ENCODE peak calls at places on chromosomes 13 and 19, in four cellular contexts. V, W, M and S are unnamed samples.

GRCh38 chr13:112154301-112155060 is 87.5 kb downstream of the SOX1 start:
- DNase-seq in M (no peak), W (no peak), V (no peak), S (no peak)

GRCh38 chr19:33374406-33374703 is 846 bp downstream of the CEBPG start:
- DNase-seq in W (no peak), M (no peak), V (no peak), S (no peak)

GRCh38 chr19:30665449-30665848 is 293.3 kb downstream of the ZNF536 start:
- DNase-seq in W (no peak), M (no peak), V (no peak), S (no peak)

GRCh38 chr13:68748038-68748437 is 1359.6 kb upstream of the ATXN8OS start:
- DNase-seq in V (no peak), M (no peak), W (no peak), S (no peak)

GRCh38 chr19:51417107-51417806 is at the start of gene SIGLEC10:
- DNase-seq in W (peak; percentile 31), V (no peak), M (no peak), S (no peak)

GRCh38 chr19:7377196-7377595 is 28.5 kb downstream of the ARHGEF18 start:
- DNase-seq in V (no peak), W (no peak), M (no peak), S (no peak)

GRCh38 chr19:9126900-9127405 is at the start of gene OR7G3:
- DNase-seq in V (no peak), M (no peak), W (no peak), S (no peak)

GRCh38 chr19:19627716-19628498 is at the start of gene LPAR2:
- DNase-seq in V (no peak), W (peak; percentile 76), M (no peak), S (no peak)

GRCh38 chr19:47819841-47820244 is 1.9 kb upstream of the CRX start:
- DNase-seq in V (no peak), W (no peak), M (no peak), S (no peak)

GRCh38 chr13:34412817-34413365 is 529.2 kb upstream of the NBEA start:
- DNase-seq in V (no peak), W (no peak), M (no peak), S (no peak)

GRCh38 chr13:101757446-101758039 is 305.1 kb downstream of the ITGBL1 start:
- DNase-seq in W (no peak), M (no peak), V (no peak), S (no peak)

GRCh38 chr13:113836917-113837553 is 26.8 kb downstream of the GAS6 start:
- DNase-seq in W (no peak), M (no peak), V (no peak), S (no peak)

GRCh38 chr19:39032164-39032918 is at the start of gene FBXO27:
- DNase-seq in M (no peak), W (peak; percentile 87), V (peak; percentile 52), S (no peak)

GRCh38 chr19:5967994-5968430 is 9.9 kb downstream of the RANBP3 start:
- DNase-seq in V (peak; percentile 78), M (peak; percentile 17), W (peak; percentile 77), S (peak; percentile 64)

GRCh38 chr19:39941615-39942507 is 7.4 kb upstream of the FCGBP start:
- DNase-seq in M (peak; percentile 82), V (no peak), W (no peak), S (no peak)

GRCh38 chr13:33180009-33180804 is 105.3 kb downstream of the STARD13 start:
- DNase-seq in V (no peak), M (no peak), W (no peak), S (peak; percentile 20)

GRCh38 chr19:52369463-52370340 is at the start of gene ZNF880:
- DNase-seq in V (peak; percentile 22), W (peak; percentile 93), M (peak; percentile 38), S (no peak)

GRCh38 chr19:37778613-37779138 is 710 bp downstream of the ZNF573 start:
- DNase-seq in M (no peak), W (no peak), V (peak; percentile 19), S (peak; percentile 18)

GRCh38 chr19:38736413-38737280 is 7.6 kb downstream of the CAPN12 start:
- DNase-seq in W (peak; percentile 93), V (peak; percentile 97), M (peak; percentile 17), S (no peak)

GRCh38 chr13:27851481-27851880 is 59.2 kb downstream of the GSX1 start:
- DNase-seq in M (no peak), W (no peak), V (no peak), S (no peak)

GRCh38 chr19:28999733-29000433 is 213.1 kb downstream of the UQCRFS1 start:
- DNase-seq in V (no peak), M (no peak), W (no peak), S (no peak)

GRCh38 chr13:27599845-27600553 is 20.3 kb downstream of the LNX2 start:
- DNase-seq in V (peak; percentile 20), M (no peak), W (no peak), S (peak; percentile 67)

GRCh38 chr19:5903502-5904301 is at the start of gene NDUFA11:
- DNase-seq in M (no peak), V (peak; percentile 94), W (peak; percentile 98), S (peak; percentile 88)

GRCh38 chr19:3899531-3900294 is 19.2 kb downstream of the ATCAY start:
- DNase-seq in M (no peak), W (no peak), V (no peak), S (no peak)

GRCh38 chr19:28706693-28707092 is 506.3 kb downstream of the UQCRFS1 start:
- DNase-seq in W (no peak), M (no peak), V (no peak), S (no peak)

GRCh38 chr13:96052655-96053002 is 572 bp downstream of the UGGT2 start:
- DNase-seq in V (peak; percentile 40), M (peak; percentile 28), W (no peak), S (peak; percentile 52)

GRCh38 chr13:67619987-67620386 is 389.9 kb upstream of the PCDH9 start:
- DNase-seq in W (no peak), V (no peak), M (no peak), S (no peak)

GRCh38 chr13:40315416-40316064 is 350.9 kb downstream of the FOXO1 start:
- DNase-seq in W (no peak), M (no peak), V (no peak), S (no peak)

GRCh38 chr13:52903320-52903719 is 54.9 kb upstream of the PCDH8 start:
- DNase-seq in W (no peak), V (no peak), M (peak; percentile 23), S (no peak)

GRCh38 chr19:7349961-7350711 is 1.4 kb downstream of the ARHGEF18 start:
- DNase-seq in M (no peak), V (no peak), W (no peak), S (no peak)

GRCh38 chr19:17475541-17476115 is 5.3 kb downstream of the SLC27A1 start:
- DNase-seq in M (no peak), V (no peak), W (no peak), S (peak; percentile 93)

GRCh38 chr19:737591-738093 is 13.3 kb upstream of the MISP start:
- DNase-seq in V (peak; percentile 82), M (no peak), W (peak; percentile 87), S (peak; percentile 41)

GRCh38 chr19:33804021-33804799 is 7.5 kb downstream of the KCTD15 start:
- DNase-seq in W (no peak), V (no peak), M (no peak), S (peak; percentile 94)

GRCh38 chr13:113724780-113725315 is 34.2 kb upstream of the TMEM255B start:
- DNase-seq in V (peak; percentile 65), M (peak; percentile 12), W (peak; percentile 76), S (peak; percentile 53)

GRCh38 chr13:37526710-37527446 is 71.7 kb downstream of the POSTN start:
- DNase-seq in W (no peak), V (no peak), M (no peak), S (no peak)

GRCh38 chr19:32418155-32418554 is 12.6 kb downstream of the DPY19L3 start:
- DNase-seq in W (no peak), M (no peak), V (no peak), S (no peak)

GRCh38 chr13:50893211-50893852 is 16.3 kb upstream of the RNASEH2B start:
- DNase-seq in M (no peak), W (no peak), V (no peak), S (no peak)

GRCh38 chr13:41408061-41408460 is 49.3 kb upstream of the RGCC start:
- DNase-seq in W (no peak), V (no peak), M (no peak), S (no peak)

GRCh38 chr19:17469371-17470203 is 737 bp upstream of the SLC27A1 start:
- DNase-seq in M (peak; percentile 86), W (peak; percentile 97), V (peak; percentile 95), S (peak; percentile 87)

GRCh38 chr13:100029930-100030329 is 48.3 kb downstream of the ZIC2 start:
- DNase-seq in V (no peak), W (no peak), M (no peak), S (no peak)

GRCh38 chr13:100022798-100023197 is 41.2 kb downstream of the ZIC2 start:
- DNase-seq in V (no peak), M (no peak), W (no peak), S (no peak)

GRCh38 chr13:100019780-100020356 is 38.3 kb downstream of the ZIC2 start:
- DNase-seq in V (no peak), W (no peak), M (no peak), S (peak; percentile 48)

DNA sequence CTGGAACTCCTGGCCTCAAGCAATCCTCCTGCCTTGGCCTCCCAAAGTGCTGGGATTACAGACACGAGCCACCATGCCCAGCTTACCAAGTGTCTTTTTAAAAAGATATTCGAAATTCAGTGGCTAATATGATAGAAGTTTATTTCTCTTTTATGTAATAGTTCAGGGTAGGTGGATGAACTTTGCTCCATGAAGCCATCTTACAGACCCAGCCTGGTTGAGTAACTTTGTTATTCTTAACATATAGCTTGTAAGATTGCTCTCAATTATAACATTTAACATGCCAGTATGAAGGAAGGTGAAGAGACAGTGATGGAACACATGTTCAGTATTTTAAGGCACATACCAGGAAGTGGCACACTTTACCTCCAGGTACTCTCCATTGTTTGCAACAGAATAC is 42.4 kb downstream of the ZIC2 start:
- DNase-seq in W (no peak), V (no peak), M (no peak), S (no peak)
- TF ChIP-seq NR2C2 in W (no peak), V (no peak), M (no peak), S (no peak)

GRCh38 chr13:30301827-30302226 is 5.5 kb downstream of the KATNAL1 start:
- DNase-seq in V (no peak), W (no peak), M (no peak), S (no peak)
- TF ChIP-seq NR2C2 in V (no peak), W (no peak), M (no peak), S (no peak)

GRCh38 chr19:12325690-12326089 is 7.7 kb downstream of the ZNF563 start:
- DNase-seq in M (no peak), V (no peak), W (no peak), S (peak; percentile 75)

GRCh38 chr19:12330340-12330739 is 3.1 kb downstream of the ZNF563 start:
- DNase-seq in W (no peak), V (no peak), M (no peak), S (peak; percentile 91)

GRCh38 chr19:12333162-12334159 is at the start of gene ZNF563:
- DNase-seq in W (peak; percentile 99), V (peak; percentile 81), M (peak; percentile 93), S (peak; percentile 94)

GRCh38 chr19:12331211-12331941 is 2.1 kb downstream of the ZNF563 start:
- DNase-seq in M (peak; percentile 82), W (peak; percentile 13), V (no peak), S (peak; percentile 96)
- TF ChIP-seq NR2C2 in M (no peak), W (no peak), V (peak; percentile 59), S (peak; percentile 86)

GRCh38 chr13:107079423-107080099 is 511.6 kb upstream of the ARGLU1 start:
- DNase-seq in V (no peak), M (no peak), W (no peak), S (no peak)

GRCh38 chr13:107075576-107075975 is 507.6 kb upstream of the ARGLU1 start:
- DNase-seq in W (no peak), V (no peak), M (no peak), S (no peak)
- TF ChIP-seq NR2C2 in W (no peak), V (no peak), M (no peak), S (no peak)

GRCh38 chr13:21297452-21297851 is 121.0 kb downstream of the MRPL57 start:
- DNase-seq in V (no peak), W (no peak), M (no peak), S (no peak)
- TF ChIP-seq NR2C2 in V (no peak), W (no peak), M (no peak), S (no peak)